ENCODE peak calls at places on chromosomes 2 and 18, in four cellular contexts. X is H1, V is GM12878, J is HepG2. E is an unnamed sample.

GRCh38 chr2:219603784-219604183 is 6.1 kb downstream of the STK11IP start:
- DNase-seq in X (no peak), V (no peak), J (no peak), E (no peak)

GRCh38 chr18:32049393-32050161 is 31.0 kb downstream of the RNF125 start:
- DNase-seq in J (no peak), V (no peak), X (no peak), E (no peak)

GRCh38 chr2:101753207-101753616 is 55.7 kb downstream of the MAP4K4 start:
- DNase-seq in V (no peak), J (peak; percentile 71), X (no peak), E (no peak)

GRCh38 chr2:117985092-117985491 is 28.8 kb downstream of the CCDC93 start:
- DNase-seq in V (no peak), X (no peak), J (no peak), E (no peak)

GRCh38 chr2:232925153-232925768 is 55.2 kb downstream of the SNORC start:
- DNase-seq in J (no peak), V (no peak), X (no peak), E (no peak)

GRCh38 chr2:136116813-136117390 is 1.0 kb downstream of the CXCR4 start:
- DNase-seq in V (no peak), X (no peak), J (no peak), E (no peak)

GRCh38 chr2:130736487-130736886 is 7.6 kb downstream of the GPR148 start:
- DNase-seq in V (no peak), J (no peak), X (no peak), E (no peak)

GRCh38 chr2:17857016-17857415 is 21.5 kb upstream of the KCNS3 start:
- DNase-seq in X (no peak), V (no peak), J (no peak), E (no peak)

GRCh38 chr2:22894761-22895160 is 490.2 kb upstream of the KLHL29 start:
- DNase-seq in V (no peak), J (no peak), X (no peak), E (no peak)

GRCh38 chr2:46032996-46033395 is 264.2 kb upstream of the EPAS1 start:
- DNase-seq in V (no peak), J (peak; percentile 70), X (no peak), E (no peak)

GRCh38 chr18:51522338-51522737 is 324.9 kb upstream of the MEX3C start:
- DNase-seq in V (no peak), J (no peak), X (peak; percentile 19), E (no peak)

GRCh38 chr2:235263205-235264120 is 230.4 kb upstream of the AGAP1 start:
- DNase-seq in V (no peak), J (peak; percentile 86), X (peak; percentile 10), E (no peak)

GRCh38 chr2:203338322-203338721 is 10.1 kb downstream of the ABI2 start:
- DNase-seq in J (no peak), X (no peak), V (no peak), E (no peak)

GRCh38 chr2:124286089-124286783 is 261.1 kb downstream of the CNTNAP5 start:
- DNase-seq in J (no peak), X (no peak), V (no peak), E (no peak)

GRCh38 chr18:26978812-26979341 is 113.4 kb upstream of the AQP4 start:
- DNase-seq in V (peak; percentile 76), X (no peak), J (no peak), E (no peak)

GRCh38 chr2:152189622-152190495 is 14.3 kb upstream of the STAM2 start:
- DNase-seq in V (no peak), X (no peak), J (peak; percentile 71), E (no peak)

GRCh38 chr18:65349635-65350034 is 401.2 kb upstream of the CDH7 start:
- DNase-seq in X (no peak), J (no peak), V (no peak), E (no peak)

GRCh38 chr2:113768770-113769169 is 12.3 kb upstream of the SLC35F5 start:
- DNase-seq in X (no peak), V (no peak), J (no peak), E (no peak)

GRCh38 chr2:3025261-3025660 is 352.4 kb downstream of the EIPR1 start:
- DNase-seq in V (no peak), X (no peak), J (no peak), E (no peak)

GRCh38 chr2:12717191-12717987 is 653 bp downstream of the TRIB2 start:
- DNase-seq in X (no peak), V (no peak), J (no peak), E (no peak)

DNA sequence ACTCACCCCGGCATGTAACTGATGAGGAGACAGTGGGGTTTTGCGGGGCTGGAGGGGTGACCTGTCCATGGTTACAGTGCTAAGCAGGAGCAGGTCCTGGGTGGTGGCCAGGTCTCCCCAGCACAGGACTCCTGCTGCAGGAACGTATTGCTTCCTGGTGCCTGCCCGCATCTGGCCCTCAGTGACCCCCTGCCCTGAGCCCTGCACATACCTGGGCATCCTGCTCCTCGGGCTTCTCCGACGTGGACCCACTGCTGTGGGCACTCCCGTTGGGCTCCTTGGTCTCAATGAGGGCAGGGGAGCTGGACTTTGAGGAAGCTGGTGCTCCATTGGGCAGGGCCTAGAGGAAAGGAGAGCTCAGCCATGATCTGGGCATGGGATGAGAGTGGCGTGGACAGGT is 43.5 kb downstream of the CENPO start:
- DNase-seq in V (no peak), J (no peak), X (no peak), E (no peak)
- H3K36me3 ChIP-seq in V (peaks cover 19% of the 10 kb centered on the region), J (no peaks in the 10 kb centered on the region), X (peaks cover 14% of the 10 kb centered on the region), E (peaks cover 26% of the 10 kb centered on the region)

GRCh38 chr2:172813314-172813888 is 77.8 kb downstream of the RAPGEF4 start:
- DNase-seq in J (no peak), X (no peak), V (no peak), E (no peak)
- TF ChIP-seq ZNF274 in J (no peak), X (no peak), V (no peak), E (no peak)

DNA sequence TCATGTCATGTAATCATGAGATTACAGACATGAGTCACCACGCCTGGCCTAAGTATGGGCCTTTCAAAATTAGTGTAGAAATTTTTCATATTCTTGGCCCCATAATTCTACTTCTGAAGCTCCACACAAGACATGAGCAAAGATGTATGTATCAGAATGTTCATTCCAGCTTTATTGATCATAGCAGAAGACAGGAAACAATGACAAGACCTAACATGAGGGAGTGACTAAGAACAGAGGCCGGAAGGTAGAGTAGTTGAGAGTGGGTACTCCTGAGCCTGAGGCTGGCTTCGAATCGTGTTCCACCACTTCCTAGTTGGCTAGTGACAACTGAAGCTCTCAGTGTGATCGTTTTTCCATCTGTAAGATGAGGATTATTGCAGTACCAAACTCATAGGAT is 89.3 kb downstream of the ARMC9 start:
- DNase-seq in X (no peak), J (no peak), V (no peak), E (no peak)
- TF ChIP-seq SUZ12 in X (no peak), J (no peak), V (no peak), E (no peak)

GRCh38 chr2:42335514-42336104 is 25.4 kb downstream of the COX7A2L start:
- DNase-seq in J (no peak), X (no peak), V (no peak), E (no peak)

GRCh38 chr2:42338567-42339190 is 22.3 kb downstream of the COX7A2L start:
- DNase-seq in X (no peak), V (no peak), J (no peak), E (no peak)

GRCh38 chr2:42337846-42338566 is 23.0 kb downstream of the COX7A2L start:
- DNase-seq in X (no peak), J (no peak), V (no peak), E (no peak)

GRCh38 chr2:42336361-42336965 is 24.6 kb downstream of the COX7A2L start:
- DNase-seq in V (no peak), J (no peak), X (no peak), E (no peak)

GRCh38 chr2:42337356-42337820 is 23.6 kb downstream of the COX7A2L start:
- DNase-seq in J (no peak), V (no peak), X (no peak), E (no peak)
- H3K36me3 ChIP-seq in J (peaks cover 18% of the 10 kb centered on the region), V (peaks cover 4% of the 10 kb centered on the region), X (peaks cover 9% of the 10 kb centered on the region), E (peaks cover 62% of the 10 kb centered on the region)

DNA sequence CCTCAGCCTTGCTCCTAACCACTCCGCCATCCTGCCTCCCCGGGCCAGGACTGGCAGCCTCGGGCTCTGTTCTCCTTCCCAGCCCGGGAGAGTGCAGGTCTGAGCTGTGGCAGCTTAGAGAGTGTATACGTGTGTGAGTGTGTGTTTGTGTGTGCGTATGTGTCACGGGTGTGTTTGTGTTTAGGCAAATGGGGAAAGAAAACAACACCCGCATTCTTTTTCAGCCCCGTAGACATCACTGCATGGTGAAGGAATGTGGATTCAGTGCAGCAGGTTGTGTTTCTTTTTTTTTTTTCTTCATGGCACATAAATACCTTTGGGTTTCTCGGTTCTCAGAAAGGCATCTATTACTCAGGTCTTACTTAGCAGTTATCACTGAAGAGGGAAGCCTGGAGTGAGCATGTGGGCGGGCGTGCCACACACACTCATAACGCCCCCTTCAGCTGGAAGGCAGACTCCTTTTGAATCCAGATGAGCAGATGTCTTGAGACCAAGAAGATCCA is 44.2 kb downstream of the GLI2 start:
- DNase-seq in V (no peak), X (no peak), J (no peak), E (no peak)
- TF ChIP-seq ZNF274 in V (no peak), X (no peak), J (no peak), E (no peak)

DNA sequence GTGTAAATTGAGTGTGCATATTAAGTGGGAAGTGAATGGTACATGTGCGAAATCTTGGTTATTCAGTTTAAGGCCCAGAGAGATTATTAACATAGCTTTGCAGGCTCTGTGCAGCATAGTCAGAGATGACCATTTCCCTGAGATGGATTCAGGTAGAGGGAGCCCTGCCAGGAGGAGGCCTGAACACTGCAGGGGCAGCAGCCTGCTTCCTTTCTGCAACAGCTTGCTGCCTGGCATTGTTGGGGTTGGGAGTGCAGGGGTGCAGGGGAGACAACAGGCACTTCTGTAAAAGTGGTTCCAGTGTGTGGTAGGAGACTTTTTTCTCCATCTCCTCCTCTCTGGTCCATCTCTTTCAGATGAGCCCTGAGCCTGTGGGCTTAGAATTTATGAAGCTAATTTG is 100.2 kb upstream of the OSR1 start:
- DNase-seq in V (no peak), J (no peak), X (no peak), E (no peak)
- TF ChIP-seq SUZ12 in V (no peak), J (no peak), X (no peak), E (no peak)

GRCh38 chr18:6979954-6980353 is 137.6 kb downstream of the LAMA1 start:
- DNase-seq in J (no peak), X (no peak), V (no peak), E (no peak)

GRCh38 chr18:6982398-6982797 is 135.2 kb downstream of the LAMA1 start:
- DNase-seq in J (no peak), V (no peak), X (no peak), E (no peak)

GRCh38 chr18:6980363-6980762 is 137.2 kb downstream of the LAMA1 start:
- DNase-seq in J (no peak), X (no peak), V (no peak), E (no peak)

GRCh38 chr18:6983366-6983765 is 134.2 kb downstream of the LAMA1 start:
- DNase-seq in J (no peak), X (no peak), V (no peak), E (no peak)
- H3K36me3 ChIP-seq in J (no peaks in the 10 kb centered on the region), X (peaks cover 7% of the 10 kb centered on the region), V (no peaks in the 10 kb centered on the region), E (peaks cover 35% of the 10 kb centered on the region)

DNA sequence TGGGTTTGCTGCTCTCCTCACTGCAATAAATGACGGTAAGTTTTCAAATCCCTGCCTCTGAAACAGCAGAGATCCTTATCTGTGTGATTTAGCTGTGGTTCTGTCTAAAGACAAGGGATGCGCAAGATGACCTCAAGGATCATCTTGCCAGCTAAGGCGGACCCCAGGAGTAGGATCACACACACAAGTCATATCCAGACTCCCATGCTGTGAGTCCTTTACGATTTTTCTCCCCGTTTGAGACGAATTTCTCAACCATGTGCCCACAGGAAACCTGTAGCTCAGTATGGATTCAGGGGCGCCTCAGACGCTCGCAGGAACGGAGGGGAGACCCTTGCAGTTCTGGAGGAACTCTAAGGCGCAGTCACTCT is 11.1 kb upstream of the DCTN1 start:
- DNase-seq in J (no peak), X (no peak), V (no peak), E (no peak)
- TF ChIP-seq ZNF274 in J (no peak), X (no peak), V (no peak), E (no peak)

E was measured in NT2/D1.